ENCODE peak calls at places on chromosomes 12 and 14, in five cellular contexts. R is fibroblast of lung, O is GM23248, G is HepG2, N is A549. T is an unnamed sample.

GRCh38 chr12:113912761-113913295 is 53.3 kb downstream of the RBM19 start:
- DNase-seq in R (peak), N (peak), G (peak), O (peak), T (peak)

GRCh38 chr12:15984097-15984800 is 73.1 kb downstream of the DERA start:
- DNase-seq in R (no peak), G (no peak), O (peak), N (no peak), T (peak)

GRCh38 chr12:77648716-77649115 is 182.0 kb upstream of the NAV3 start:
- DNase-seq in O (peak), R (no peak), N (no peak), G (no peak), T (no peak)

GRCh38 chr12:114694436-114695304 is 10.7 kb upstream of the TBX3 start:
- DNase-seq in R (no peak), O (no peak), N (no peak), G (no peak), T (no peak)

GRCh38 chr12:2615665-2616387 is 178.9 kb upstream of the FKBP4 start:
- DNase-seq in G (no peak), O (no peak), R (peak), N (no peak), T (no peak)

GRCh38 chr12:122985590-122986257 is 5.2 kb downstream of the ARL6IP4 start:
- DNase-seq in G (no peak), R (no peak), O (no peak), N (no peak), T (no peak)

GRCh38 chr12:82132390-82132789 is 225.8 kb downstream of the CCDC59 start:
- DNase-seq in R (no peak), O (no peak), G (no peak), N (no peak), T (no peak)

GRCh38 chr12:92039048-92039447 is 106.6 kb downstream of the BTG1 start:
- DNase-seq in N (no peak), G (no peak), O (no peak), R (no peak), T (no peak)

GRCh38 chr14:99350751-99351150 is 78.8 kb upstream of the BCL11B start:
- DNase-seq in R (no peak), O (no peak), N (no peak), G (no peak), T (no peak)

GRCh38 chr14:100540926-100541620 is 46.1 kb downstream of the BEGAIN start:
- DNase-seq in N (no peak), O (no peak), R (no peak), G (no peak), T (no peak)

GRCh38 chr12:56020437-56021189 is at the start of gene IKZF4:
- DNase-seq in G (no peak), R (peak), N (no peak), O (no peak), T (no peak)

GRCh38 chr12:3820122-3820521 is 53.1 kb downstream of the PARP11 start:
- DNase-seq in N (no peak), O (peak), R (peak), G (peak), T (no peak)

GRCh38 chr12:31518680-31519227 is 72.2 kb downstream of the DENND5B start:
- DNase-seq in G (peak), O (peak), R (peak), N (peak), T (peak)

GRCh38 chr14:52314521-52315354 is 626 bp downstream of the PTGER2 start:
- DNase-seq in O (peak), G (no peak), R (no peak), N (peak), T (no peak)

GRCh38 chr12:121816925-121817647 is 13.3 kb downstream of the SETD1B start:
- DNase-seq in R (no peak), O (no peak), N (no peak), G (no peak), T (no peak)

GRCh38 chr12:78914859-78915331 is 50.3 kb downstream of the SYT1 start:
- DNase-seq in O (no peak), N (no peak), G (no peak), R (no peak), T (no peak)

GRCh38 chr12:118549506-118550109 is 173.3 kb downstream of the SUDS3 start:
- DNase-seq in N (no peak), O (no peak), R (no peak), G (no peak), T (no peak)

GRCh38 chr12:131911251-131911650 is 16.8 kb downstream of the ULK1 start:
- DNase-seq in R (no peak), O (no peak), G (no peak), N (no peak), T (no peak)

GRCh38 chr12:81332054-81332453 is 254.2 kb downstream of the ACSS3 start:
- DNase-seq in R (no peak), G (no peak), N (no peak), O (no peak), T (no peak)

GRCh38 chr14:74881425-74882102 is at the start of gene DLST:
- DNase-seq in R (peak), N (peak), G (peak), O (peak), T (peak)

GRCh38 chr14:105876829-105877228 is 350.4 kb downstream of the TMEM121 start:
- DNase-seq in N (no peak), G (no peak), R (no peak), O (no peak), T (no peak)

GRCh38 chr14:87250992-87251391 is 742.0 kb downstream of the GALC start:
- DNase-seq in N (no peak), R (no peak), O (no peak), G (no peak), T (no peak)

GRCh38 chr12:109729837-109730200 is 16.2 kb downstream of the FAM222A start:
- DNase-seq in N (no peak), G (no peak), O (no peak), R (no peak), T (no peak)

GRCh38 chr14:104214411-104214810 is 76.0 kb downstream of the KIF26A start:
- DNase-seq in G (no peak), R (no peak), N (no peak), O (no peak), T (no peak)

GRCh38 chr14:79334272-79334671 is 877.0 kb downstream of the DIO2 start:
- DNase-seq in G (no peak), O (no peak), N (no peak), R (no peak), T (no peak)

GRCh38 chr12:42130670-42131402 is 13.8 kb downstream of the GXYLT1 start:
- DNase-seq in N (no peak), G (no peak), O (peak), R (peak), T (no peak)

GRCh38 chr12:19299765-19300164 is 139.5 kb upstream of the AEBP2 start:
- DNase-seq in G (no peak), R (no peak), O (peak), N (no peak), T (no peak)

GRCh38 chr12:28164644-28165313 is 25.5 kb upstream of the CCDC91 start:
- DNase-seq in N (no peak), G (peak), R (no peak), O (peak), T (no peak)

GRCh38 chr14:93891756-93892504 is 35.2 kb upstream of the FAM181A start:
- DNase-seq in O (no peak), G (no peak), R (no peak), N (no peak), T (no peak)

GRCh38 chr12:49187184-49187583 is 1.7 kb downstream of the TUBA1A start:
- DNase-seq in G (no peak), O (peak), N (no peak), R (peak), T (no peak)

GRCh38 chr12:80186727-80187217 is 87.4 kb downstream of the OTOGL start:
- DNase-seq in N (peak), R (peak), G (peak), O (peak), T (peak)

GRCh38 chr12:27824126-27824842 is 44.2 kb upstream of the MANSC4 start:
- DNase-seq in O (no peak), R (no peak), N (no peak), G (no peak), T (peak)

GRCh38 chr14:65177551-65177950 is 75.2 kb upstream of the MAX start:
- DNase-seq in O (peak), R (no peak), N (no peak), G (no peak), T (no peak)

GRCh38 chr14:105877645-105878044 is 351.3 kb downstream of the TMEM121 start:
- DNase-seq in N (no peak), G (no peak), O (no peak), R (no peak), T (no peak)

GRCh38 chr12:130354407-130354806 is 16.7 kb downstream of the PIWIL1 start:
- DNase-seq in O (no peak), G (no peak), R (no peak), N (no peak), T (no peak)

DNA sequence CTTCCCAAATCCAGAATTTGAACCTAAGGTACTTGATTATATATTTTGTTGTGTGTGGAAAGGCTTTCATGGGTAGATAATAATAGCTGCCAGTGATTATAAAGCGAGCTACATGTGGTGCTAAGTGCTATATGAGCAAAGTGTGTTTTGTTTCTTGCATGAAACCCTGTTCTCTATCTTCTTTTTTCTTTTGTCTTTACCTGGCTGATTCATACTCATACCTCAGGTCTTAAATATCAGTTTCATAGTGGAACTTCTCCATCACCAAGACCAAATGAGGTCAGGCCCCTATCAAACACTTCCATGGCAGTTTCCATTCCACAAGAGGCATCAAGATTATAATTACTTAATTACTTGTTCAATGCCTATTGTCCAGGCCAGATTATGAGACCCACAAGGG is 6.9 kb downstream of the MAP3K9 start:
- DNase-seq in O (no peak), G (no peak), N (no peak), R (no peak), T (no peak)
- H3K27ac ChIP-seq in O (no peak), G (no peak), N (no peak), R (no peak), T (no peak)

DNA sequence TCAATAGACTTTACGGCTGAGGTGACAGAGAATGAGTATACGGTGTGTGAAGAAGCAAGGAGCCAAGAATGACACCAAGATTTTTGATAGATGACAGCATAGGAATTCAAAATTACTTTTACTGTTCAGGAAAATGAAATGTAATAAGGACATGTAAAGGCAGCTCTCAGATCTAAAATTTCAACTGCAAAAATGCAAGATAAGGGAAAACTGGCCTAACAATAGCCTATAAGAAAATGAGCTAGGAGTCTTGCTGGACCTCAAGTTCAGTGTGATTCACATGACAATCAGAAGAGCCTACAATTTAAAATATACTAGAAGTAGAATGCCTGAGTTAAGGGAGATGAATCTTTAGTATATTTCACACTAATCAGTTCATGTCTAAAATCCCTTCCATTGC is 102.0 kb downstream of the RPS29 start:
- DNase-seq in N (no peak), G (no peak), R (no peak), O (no peak), T (no peak)
- H3K4me2 ChIP-seq in N (no peak), G (no peak), R (no peak), O (no peak), T (no peak)

GRCh38 chr12:57451233-57451778 is 3.8 kb upstream of the INHBE start:
- DNase-seq in R (no peak), N (no peak), O (peak), G (peak), T (no peak)

GRCh38 chr12:57454566-57455373 is at the start of gene INHBE:
- DNase-seq in R (peak), G (peak), O (peak), N (no peak), T (peak)

GRCh38 chr12:57454213-57454565 is 918 bp upstream of the INHBE start:
- DNase-seq in N (no peak), G (no peak), R (no peak), O (no peak), T (no peak)

GRCh38 chr12:57452181-57452936 is 2.7 kb upstream of the INHBE start:
- DNase-seq in O (peak), R (peak), N (no peak), G (no peak), T (no peak)

GRCh38 chr12:57452937-57453509 is 2.1 kb upstream of the INHBE start:
- DNase-seq in R (peak), N (peak), O (peak), G (peak), T (peak)
- H3K27ac ChIP-seq in R (peak), N (peak), O (peak), G (no peak), T (no peak)

GRCh38 chr12:50538178-50538577 is 33.4 kb downstream of the DIP2B start:
- DNase-seq in G (no peak), N (no peak), O (no peak), R (no peak), T (no peak)
- H3K4me2 ChIP-seq in G (peak), N (peak), O (peak), R (no peak), T (no peak)

GRCh38 chr14:62692490-62693106 is 352.7 kb downstream of the KCNH5 start:
- DNase-seq in G (peak), N (no peak), O (no peak), R (peak), T (no peak)

GRCh38 chr14:62691613-62692489 is 353.4 kb downstream of the KCNH5 start:
- DNase-seq in R (peak), G (peak), N (peak), O (peak), T (no peak)

GRCh38 chr14:62689741-62690140 is 355.5 kb downstream of the KCNH5 start:
- DNase-seq in N (no peak), R (no peak), G (peak), O (no peak), T (no peak)

GRCh38 chr14:62682208-62682607 is 363.1 kb downstream of the KCNH5 start:
- DNase-seq in R (no peak), N (no peak), G (no peak), O (no peak), T (no peak)

GRCh38 chr14:62687818-62688217 is 357.4 kb downstream of the KCNH5 start:
- DNase-seq in G (no peak), O (no peak), N (no peak), R (no peak), T (no peak)
- H3K27ac ChIP-seq in G (no peak), O (no peak), N (no peak), R (no peak), T (no peak)

DNA sequence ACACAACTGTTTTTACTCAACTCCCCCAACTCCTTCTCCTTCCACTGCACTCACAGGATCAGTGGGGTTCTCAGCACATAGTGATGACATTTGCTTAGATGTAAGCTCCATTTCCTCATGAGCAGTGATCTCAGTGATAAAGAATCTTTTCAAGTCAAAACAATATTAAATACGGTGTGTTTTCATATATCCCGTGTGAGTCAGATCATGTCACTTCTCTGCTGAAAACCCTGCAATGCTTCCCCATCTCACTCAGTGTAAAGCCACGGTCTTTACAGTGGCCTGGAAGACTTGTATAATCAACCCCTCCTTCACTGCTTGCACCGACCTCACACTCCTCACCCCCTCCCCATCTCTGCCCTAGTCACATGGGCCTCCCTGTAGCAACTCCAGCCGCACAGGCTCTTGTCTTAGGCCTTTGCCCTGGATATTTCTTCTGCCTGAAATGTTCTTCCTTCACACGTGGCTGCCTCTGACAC is 149.7 kb upstream of the ARHGAP5 start:
- DNase-seq in N (peak), R (peak), O (peak), G (peak), T (no peak)
- H3K4me2 ChIP-seq in N (peak), R (peak), O (peak), G (no peak), T (no peak)

T was measured in OCI-LY7.